ENCODE peak calls at places on chromosomes 5 and 9, in ten cellular contexts. D is NCI-H460; Y is neural progenitor cell; U is GOT3; X is T-helper 2 cell; H is tibial artery; M is AML-193; J is prostate gland; E is HT1080; V is activated naive CD4-positive, alpha-beta T cell treated with anti-CD3 and anti-CD28 coated beads for 36 hours. O is an unnamed sample.

GRCh38 chr9:112601646-112602045 is 115.0 kb downstream of the KIAA1958 start:
- DNase-seq in D (no peak), Y (no peak), U (no peak), X (no peak), H (no peak), M (no peak), J (no peak), E (peak), V (no peak), O (no peak)

GRCh38 chr5:68644971-68645370 is 429.4 kb downstream of the PIK3R1 start:
- DNase-seq in D (no peak), Y (no peak), U (no peak), X (no peak), H (no peak), M (no peak), J (no peak), E (no peak), V (no peak), O (no peak)

GRCh38 chr5:152329896-152330295 is 75.2 kb downstream of the NMUR2 start:
- DNase-seq in D (no peak), Y (no peak), U (no peak), X (no peak), H (no peak), M (no peak), J (no peak), E (no peak), V (no peak), O (no peak)

GRCh38 chr5:95609711-95610110 is 10.2 kb upstream of the GPR150 start:
- DNase-seq in D (no peak), Y (no peak), U (no peak), X (no peak), H (no peak), M (no peak), J (no peak), E (no peak), V (no peak), O (no peak)

GRCh38 chr5:36040651-36041536 is 25.8 kb downstream of the UGT3A2 start:
- DNase-seq in D (no peak), Y (no peak), U (no peak), X (no peak), H (no peak), M (no peak), J (no peak), E (no peak), V (no peak), O (no peak)

GRCh38 chr9:90326219-90326618 is 316.4 kb downstream of the DIRAS2 start:
- DNase-seq in D (peak), Y (no peak), U (no peak), X (no peak), H (no peak), M (no peak), J (no peak), E (peak), V (no peak), O (no peak)

GRCh38 chr9:78462616-78463015 is 165.7 kb downstream of the PSAT1 start:
- DNase-seq in D (no peak), Y (no peak), U (no peak), X (no peak), H (no peak), M (no peak), J (no peak), E (no peak), V (no peak), O (no peak)

GRCh38 chr9:121628401-121628800 is 23.0 kb upstream of the DAB2IP start:
- DNase-seq in D (no peak), Y (no peak), U (no peak), X (no peak), H (no peak), M (no peak), J (no peak), E (no peak), V (no peak), O (no peak)

GRCh38 chr5:161278739-161279660 is 267.5 kb downstream of the GABRB2 start:
- DNase-seq in D (no peak), Y (no peak), U (no peak), X (no peak), H (no peak), M (no peak), J (no peak), E (no peak), V (no peak), O (no peak)

GRCh38 chr5:180299526-180299925 is 7.6 kb upstream of the MAPK9 start:
- DNase-seq in D (no peak), Y (no peak), U (no peak), X (no peak), H (no peak), M (no peak), J (no peak), E (no peak), V (no peak), O (no peak)

GRCh38 chr5:120062515-120062917 is 401.6 kb upstream of the PRR16 start:
- DNase-seq in D (no peak), Y (peak), U (no peak), X (no peak), H (no peak), M (no peak), J (peak), E (peak), V (no peak), O (no peak)